ENCODE peak calls at places on chromosomes 1 and 21, in nine cellular contexts. One of them, this sample, is unnamed.

GRCh38 chr1:88204111-88204510 is 480.0 kb upstream of the PKN2 start:
- DNase-seq in T-helper 9 cell: no peak
- DNase-seq in stimulated activated CD4-positive, alpha-beta T cell treated with anti-CD3 and anti-CD28 coated beads, Interleukin-4, amount 100 ng/mL, for 24 hours: no peak
- DNase-seq in AG10803: peak
- DNase-seq in HTR-8/SVneo: no peak
- DNase-seq in NCI-H1436 treated with DMSO at 0.1 percent for 48 hours: no peak
- DNase-seq in HT1080: no peak
- DNase-seq in hepatocyte: no peak
- DNase-seq in NCI-H187: no peak
- DNase-seq in this sample: no peak

GRCh38 chr21:32372755-32373154 is 20.1 kb downstream of the URB1 start:
- DNase-seq in T-helper 9 cell: no peak
- DNase-seq in stimulated activated CD4-positive, alpha-beta T cell treated with anti-CD3 and anti-CD28 coated beads, Interleukin-4, amount 100 ng/mL, for 24 hours: no peak
- DNase-seq in AG10803: peak
- DNase-seq in HTR-8/SVneo: no peak
- DNase-seq in NCI-H1436 treated with DMSO at 0.1 percent for 48 hours: no peak
- DNase-seq in HT1080: no peak
- DNase-seq in hepatocyte: no peak
- DNase-seq in NCI-H187: no peak
- DNase-seq in this sample: no peak

GRCh38 chr1:211501671-211502413 is 9.9 kb upstream of the RD3 start:
- DNase-seq in T-helper 9 cell: no peak
- DNase-seq in stimulated activated CD4-positive, alpha-beta T cell treated with anti-CD3 and anti-CD28 coated beads, Interleukin-4, amount 100 ng/mL, for 24 hours: no peak
- DNase-seq in AG10803: no peak
- DNase-seq in HTR-8/SVneo: no peak
- DNase-seq in NCI-H1436 treated with DMSO at 0.1 percent for 48 hours: no peak
- DNase-seq in HT1080: no peak
- DNase-seq in hepatocyte: no peak
- DNase-seq in NCI-H187: no peak
- DNase-seq in this sample: no peak

GRCh38 chr1:54836594-54836993 is 35.5 kb upstream of the TTC22 start:
- DNase-seq in T-helper 9 cell: no peak
- DNase-seq in stimulated activated CD4-positive, alpha-beta T cell treated with anti-CD3 and anti-CD28 coated beads, Interleukin-4, amount 100 ng/mL, for 24 hours: no peak
- DNase-seq in AG10803: no peak
- DNase-seq in HTR-8/SVneo: no peak
- DNase-seq in NCI-H1436 treated with DMSO at 0.1 percent for 48 hours: no peak
- DNase-seq in HT1080: no peak
- DNase-seq in hepatocyte: no peak
- DNase-seq in NCI-H187: no peak
- DNase-seq in this sample: no peak

GRCh38 chr1:224615861-224616760 is at the start of gene CNIH3:
- DNase-seq in T-helper 9 cell: peak
- DNase-seq in stimulated activated CD4-positive, alpha-beta T cell treated with anti-CD3 and anti-CD28 coated beads, Interleukin-4, amount 100 ng/mL, for 24 hours: peak
- DNase-seq in AG10803: peak
- DNase-seq in HTR-8/SVneo: no peak
- DNase-seq in NCI-H1436 treated with DMSO at 0.1 percent for 48 hours: no peak
- DNase-seq in HT1080: peak
- DNase-seq in hepatocyte: peak
- DNase-seq in NCI-H187: peak
- DNase-seq in this sample: no peak

GRCh38 chr1:186950547-186950946 is 121.8 kb downstream of the PLA2G4A start:
- DNase-seq in T-helper 9 cell: no peak
- DNase-seq in stimulated activated CD4-positive, alpha-beta T cell treated with anti-CD3 and anti-CD28 coated beads, Interleukin-4, amount 100 ng/mL, for 24 hours: no peak
- DNase-seq in AG10803: no peak
- DNase-seq in HTR-8/SVneo: no peak
- DNase-seq in NCI-H1436 treated with DMSO at 0.1 percent for 48 hours: no peak
- DNase-seq in HT1080: peak
- DNase-seq in hepatocyte: no peak
- DNase-seq in NCI-H187: no peak
- DNase-seq in this sample: no peak

GRCh38 chr1:31814631-31815306 is 1.1 kb downstream of the SPOCD1 start:
- DNase-seq in T-helper 9 cell: no peak
- DNase-seq in stimulated activated CD4-positive, alpha-beta T cell treated with anti-CD3 and anti-CD28 coated beads, Interleukin-4, amount 100 ng/mL, for 24 hours: no peak
- DNase-seq in AG10803: no peak
- DNase-seq in HTR-8/SVneo: no peak
- DNase-seq in NCI-H1436 treated with DMSO at 0.1 percent for 48 hours: no peak
- DNase-seq in HT1080: no peak
- DNase-seq in hepatocyte: no peak
- DNase-seq in NCI-H187: no peak
- DNase-seq in this sample: no peak

GRCh38 chr1:153552335-153552734 is 3.3 kb upstream of the S100A3 start:
- DNase-seq in T-helper 9 cell: no peak
- DNase-seq in stimulated activated CD4-positive, alpha-beta T cell treated with anti-CD3 and anti-CD28 coated beads, Interleukin-4, amount 100 ng/mL, for 24 hours: no peak
- DNase-seq in AG10803: no peak
- DNase-seq in HTR-8/SVneo: no peak
- DNase-seq in NCI-H1436 treated with DMSO at 0.1 percent for 48 hours: no peak
- DNase-seq in HT1080: no peak
- DNase-seq in hepatocyte: no peak
- DNase-seq in NCI-H187: no peak
- DNase-seq in this sample: no peak

GRCh38 chr1:8740034-8740449 is 77.4 kb downstream of the RERE start:
- DNase-seq in T-helper 9 cell: no peak
- DNase-seq in stimulated activated CD4-positive, alpha-beta T cell treated with anti-CD3 and anti-CD28 coated beads, Interleukin-4, amount 100 ng/mL, for 24 hours: no peak
- DNase-seq in AG10803: peak
- DNase-seq in HTR-8/SVneo: no peak
- DNase-seq in NCI-H1436 treated with DMSO at 0.1 percent for 48 hours: no peak
- DNase-seq in HT1080: peak
- DNase-seq in hepatocyte: no peak
- DNase-seq in NCI-H187: no peak
- DNase-seq in this sample: no peak

GRCh38 chr1:237220243-237220642 is 178.3 kb downstream of the RYR2 start:
- DNase-seq in T-helper 9 cell: no peak
- DNase-seq in stimulated activated CD4-positive, alpha-beta T cell treated with anti-CD3 and anti-CD28 coated beads, Interleukin-4, amount 100 ng/mL, for 24 hours: no peak
- DNase-seq in AG10803: no peak
- DNase-seq in HTR-8/SVneo: no peak
- DNase-seq in NCI-H1436 treated with DMSO at 0.1 percent for 48 hours: no peak
- DNase-seq in HT1080: no peak
- DNase-seq in hepatocyte: no peak
- DNase-seq in NCI-H187: no peak
- DNase-seq in this sample: no peak

GRCh38 chr1:226603030-226603960 is 54.7 kb downstream of the STUM start:
- DNase-seq in T-helper 9 cell: no peak
- DNase-seq in stimulated activated CD4-positive, alpha-beta T cell treated with anti-CD3 and anti-CD28 coated beads, Interleukin-4, amount 100 ng/mL, for 24 hours: no peak
- DNase-seq in AG10803: peak
- DNase-seq in HTR-8/SVneo: no peak
- DNase-seq in NCI-H1436 treated with DMSO at 0.1 percent for 48 hours: no peak
- DNase-seq in HT1080: no peak
- DNase-seq in hepatocyte: no peak
- DNase-seq in NCI-H187: no peak
- DNase-seq in this sample: peak

GRCh38 chr1:179935909-179936496 is 18.6 kb upstream of the CEP350 start:
- DNase-seq in T-helper 9 cell: no peak
- DNase-seq in stimulated activated CD4-positive, alpha-beta T cell treated with anti-CD3 and anti-CD28 coated beads, Interleukin-4, amount 100 ng/mL, for 24 hours: no peak
- DNase-seq in AG10803: no peak
- DNase-seq in HTR-8/SVneo: no peak
- DNase-seq in NCI-H1436 treated with DMSO at 0.1 percent for 48 hours: no peak
- DNase-seq in HT1080: no peak
- DNase-seq in hepatocyte: no peak
- DNase-seq in NCI-H187: no peak
- DNase-seq in this sample: no peak

GRCh38 chr1:26608895-26609294 is 79.3 kb downstream of the RPS6KA1 start:
- DNase-seq in T-helper 9 cell: no peak
- DNase-seq in stimulated activated CD4-positive, alpha-beta T cell treated with anti-CD3 and anti-CD28 coated beads, Interleukin-4, amount 100 ng/mL, for 24 hours: no peak
- DNase-seq in AG10803: peak
- DNase-seq in HTR-8/SVneo: no peak
- DNase-seq in NCI-H1436 treated with DMSO at 0.1 percent for 48 hours: no peak
- DNase-seq in HT1080: no peak
- DNase-seq in hepatocyte: no peak
- DNase-seq in NCI-H187: no peak
- DNase-seq in this sample: no peak

GRCh38 chr1:1858382-1859086 is 32.4 kb downstream of the GNB1 start:
- DNase-seq in T-helper 9 cell: peak
- DNase-seq in stimulated activated CD4-positive, alpha-beta T cell treated with anti-CD3 and anti-CD28 coated beads, Interleukin-4, amount 100 ng/mL, for 24 hours: peak
- DNase-seq in AG10803: peak
- DNase-seq in HTR-8/SVneo: peak
- DNase-seq in NCI-H1436 treated with DMSO at 0.1 percent for 48 hours: no peak
- DNase-seq in HT1080: peak
- DNase-seq in hepatocyte: peak
- DNase-seq in NCI-H187: no peak
- DNase-seq in this sample: peak

GRCh38 chr1:54668567-54668966 is 27.0 kb downstream of the MROH7 start:
- DNase-seq in T-helper 9 cell: no peak
- DNase-seq in stimulated activated CD4-positive, alpha-beta T cell treated with anti-CD3 and anti-CD28 coated beads, Interleukin-4, amount 100 ng/mL, for 24 hours: no peak
- DNase-seq in AG10803: no peak
- DNase-seq in HTR-8/SVneo: no peak
- DNase-seq in NCI-H1436 treated with DMSO at 0.1 percent for 48 hours: no peak
- DNase-seq in HT1080: no peak
- DNase-seq in hepatocyte: no peak
- DNase-seq in NCI-H187: no peak
- DNase-seq in this sample: no peak

GRCh38 chr1:246724001-246724724 is at the start of gene SCCPDH:
- DNase-seq in T-helper 9 cell: peak
- DNase-seq in stimulated activated CD4-positive, alpha-beta T cell treated with anti-CD3 and anti-CD28 coated beads, Interleukin-4, amount 100 ng/mL, for 24 hours: peak
- DNase-seq in AG10803: peak
- DNase-seq in HTR-8/SVneo: peak
- DNase-seq in NCI-H1436 treated with DMSO at 0.1 percent for 48 hours: no peak
- DNase-seq in HT1080: peak
- DNase-seq in hepatocyte: peak
- DNase-seq in NCI-H187: peak
- DNase-seq in this sample: peak

GRCh38 chr1:29563571-29563970 is 327.2 kb downstream of the PTPRU start:
- DNase-seq in T-helper 9 cell: no peak
- DNase-seq in stimulated activated CD4-positive, alpha-beta T cell treated with anti-CD3 and anti-CD28 coated beads, Interleukin-4, amount 100 ng/mL, for 24 hours: no peak
- DNase-seq in AG10803: peak
- DNase-seq in HTR-8/SVneo: no peak
- DNase-seq in NCI-H1436 treated with DMSO at 0.1 percent for 48 hours: no peak
- DNase-seq in HT1080: peak
- DNase-seq in hepatocyte: no peak
- DNase-seq in NCI-H187: no peak
- DNase-seq in this sample: no peak

GRCh38 chr1:178659789-178660208 is 65.2 kb upstream of the RALGPS2 start:
- DNase-seq in T-helper 9 cell: no peak
- DNase-seq in stimulated activated CD4-positive, alpha-beta T cell treated with anti-CD3 and anti-CD28 coated beads, Interleukin-4, amount 100 ng/mL, for 24 hours: no peak
- DNase-seq in AG10803: no peak
- DNase-seq in HTR-8/SVneo: no peak
- DNase-seq in NCI-H1436 treated with DMSO at 0.1 percent for 48 hours: no peak
- DNase-seq in HT1080: no peak
- DNase-seq in hepatocyte: no peak
- DNase-seq in NCI-H187: no peak
- DNase-seq in this sample: no peak

GRCh38 chr1:234943801-234944402 is 184.7 kb downstream of the TOMM20 start:
- DNase-seq in T-helper 9 cell: no peak
- DNase-seq in stimulated activated CD4-positive, alpha-beta T cell treated with anti-CD3 and anti-CD28 coated beads, Interleukin-4, amount 100 ng/mL, for 24 hours: no peak
- DNase-seq in AG10803: no peak
- DNase-seq in HTR-8/SVneo: no peak
- DNase-seq in NCI-H1436 treated with DMSO at 0.1 percent for 48 hours: no peak
- DNase-seq in HT1080: no peak
- DNase-seq in hepatocyte: no peak
- DNase-seq in NCI-H187: peak
- DNase-seq in this sample: no peak

GRCh38 chr1:198620951-198621824 is 17.7 kb upstream of the PTPRC start:
- DNase-seq in T-helper 9 cell: peak
- DNase-seq in stimulated activated CD4-positive, alpha-beta T cell treated with anti-CD3 and anti-CD28 coated beads, Interleukin-4, amount 100 ng/mL, for 24 hours: peak
- DNase-seq in AG10803: no peak
- DNase-seq in HTR-8/SVneo: no peak
- DNase-seq in NCI-H1436 treated with DMSO at 0.1 percent for 48 hours: no peak
- DNase-seq in HT1080: no peak
- DNase-seq in hepatocyte: no peak
- DNase-seq in NCI-H187: no peak
- DNase-seq in this sample: peak

This sample was measured in small intestine.